ENCODE peak calls at places on chromosomes 11 and 22, in four cellular contexts. S is stomach, G is testis, L is GM12891. N is an unnamed sample.

GRCh38 chr22:24801906-24802504 is 4.0 kb upstream of the SGSM1 start:
- DNase-seq in S (no peak), G (no peak), L (no peak), N (no peak)

GRCh38 chr11:83403990-83404389 is 117.8 kb upstream of the CCDC90B start:
- DNase-seq in S (no peak), G (no peak), L (no peak), N (no peak)

GRCh38 chr11:73406131-73406530 is 29.9 kb downstream of the RELT start:
- DNase-seq in S (no peak), G (no peak), L (no peak), N (no peak)

GRCh38 chr22:49270595-49271368 is 556.9 kb downstream of the BRD1 start:
- DNase-seq in S (peak), G (peak), L (no peak), N (no peak)

GRCh38 chr11:8566613-8567210 is 27.3 kb downstream of the STK33 start:
- DNase-seq in S (no peak), G (no peak), L (no peak), N (peak)

GRCh38 chr11:12914401-12914912 is 94.7 kb upstream of the RASSF10 start:
- DNase-seq in S (no peak), G (peak), L (peak), N (peak)

GRCh38 chr11:126695293-126695692 is 305.3 kb downstream of the KIRREL3 start:
- DNase-seq in S (no peak), G (no peak), L (no peak), N (no peak)

GRCh38 chr11:76793834-76794291 is 10.7 kb downstream of the TSKU start:
- DNase-seq in S (peak), G (no peak), L (no peak), N (no peak)

GRCh38 chr11:114416441-114416928 is 16.0 kb downstream of the RBM7 start:
- DNase-seq in S (no peak), G (no peak), L (no peak), N (no peak)

GRCh38 chr22:46079861-46080821 is 70.2 kb upstream of the PPARA start:
- DNase-seq in S (peak), G (peak), L (no peak), N (no peak)

GRCh38 chr11:118398797-118399564 is 2.4 kb upstream of the ATP5MG start:
- DNase-seq in S (no peak), G (no peak), L (no peak), N (peak)

GRCh38 chr11:75474878-75475766 is 42.1 kb upstream of the KLHL35 start:
- DNase-seq in S (peak), G (peak), L (peak), N (peak)

GRCh38 chr11:17273668-17274321 is 2.7 kb upstream of the NUCB2 start:
- DNase-seq in S (no peak), G (peak), L (no peak), N (peak)

GRCh38 chr11:17276236-17277023 is at the start of gene NUCB2:
- DNase-seq in S (peak), G (peak), L (peak), N (peak)

GRCh38 chr11:17275376-17276235 is 933 bp upstream of the NUCB2 start:
- DNase-seq in S (no peak), G (no peak), L (no peak), N (peak)

GRCh38 chr11:17280494-17281127 is 4.1 kb downstream of the NUCB2 start:
- DNase-seq in S (no peak), G (no peak), L (no peak), N (peak)

DNA sequence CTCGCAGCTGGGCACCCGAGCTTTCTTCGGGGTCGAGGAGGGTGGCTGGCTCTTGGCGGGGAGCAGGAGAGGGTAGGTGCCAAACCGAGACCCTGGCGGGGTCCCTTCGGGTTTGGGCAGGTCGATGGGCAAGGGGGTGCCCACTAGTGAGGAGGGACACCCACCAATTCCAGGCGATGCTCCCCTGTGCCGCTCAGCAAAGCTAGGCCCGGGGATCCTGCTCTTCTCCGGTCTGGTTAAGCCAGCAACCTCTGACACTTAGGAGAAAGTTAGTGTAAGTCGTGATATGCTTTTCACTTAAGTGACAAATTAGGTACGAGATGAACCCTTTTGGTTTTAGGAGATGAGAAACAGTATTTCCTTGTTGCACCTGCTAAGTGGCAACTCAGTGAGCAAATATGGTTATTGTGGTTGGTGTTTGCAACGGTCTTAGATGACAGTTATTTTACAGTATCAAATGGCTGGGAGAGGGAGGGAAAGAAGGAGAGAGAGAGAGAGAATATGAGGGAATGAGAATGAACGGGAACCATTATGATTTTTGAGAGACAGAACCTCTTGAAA is 565 bp downstream of the NUCB2 start:
- DNase-seq in S (no peak), G (no peak), L (peak), N (peak)
- TF ChIP-seq POLR2A in S (no peak), G (no peak), L (no peak), N (no peak)

DNA sequence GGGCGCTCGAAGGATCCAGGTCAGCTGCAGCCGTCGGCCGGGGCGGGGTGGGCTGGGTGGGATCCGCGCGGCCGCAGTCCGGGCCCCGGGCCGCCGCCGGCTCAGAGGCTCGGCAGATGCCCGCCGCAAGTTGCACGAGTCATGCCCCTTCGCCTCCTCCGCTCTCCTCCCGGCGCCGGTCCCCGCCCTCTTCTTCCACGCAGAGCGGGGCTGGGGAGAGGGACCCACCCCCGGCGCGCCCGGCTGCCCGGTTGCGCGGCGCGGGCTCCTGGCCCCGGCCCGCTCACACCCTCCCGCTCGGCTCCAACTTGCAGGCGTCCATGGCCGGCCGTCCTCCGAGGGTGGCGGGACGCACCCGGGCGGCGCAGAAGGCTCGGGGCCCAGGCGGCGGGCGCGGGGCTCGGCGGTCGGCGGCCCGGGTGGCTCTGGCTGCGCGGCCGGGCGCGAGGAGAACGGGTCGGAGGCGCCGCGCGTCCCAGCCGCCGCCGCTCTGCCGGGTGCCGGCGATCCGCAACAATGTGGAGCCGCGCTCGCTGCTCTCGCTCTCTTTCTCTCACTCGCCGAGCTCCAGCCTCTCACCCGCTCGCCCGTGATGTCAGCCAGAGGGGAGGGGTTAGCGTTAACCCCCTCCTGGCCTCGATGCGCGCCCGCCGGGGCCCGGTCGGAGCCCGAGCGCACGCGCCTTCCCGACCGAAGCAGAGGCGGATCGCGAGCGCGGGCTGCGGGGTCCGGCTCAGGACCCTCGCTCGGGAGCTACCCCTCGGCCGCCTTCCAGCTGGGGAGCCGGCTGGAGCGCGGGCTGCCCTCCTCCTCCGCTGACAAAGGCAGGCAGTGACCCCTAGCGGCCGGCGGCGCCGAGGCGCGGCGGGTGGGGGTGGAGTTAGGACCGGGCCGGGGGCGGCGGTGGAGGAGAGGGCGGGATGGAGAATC is at the start of gene NECTIN1:
- DNase-seq in S (peak), G (peak), L (peak), N (peak)
- TF ChIP-seq POLR2A in S (no peak), G (no peak), L (no peak), N (peak)

GRCh38 chr11:65355776-65356393 is 1.3 kb downstream of the TIGD3 start:
- DNase-seq in S (no peak), G (peak), L (no peak), N (no peak)

GRCh38 chr11:65355013-65355775 is 643 bp downstream of the TIGD3 start:
- DNase-seq in S (no peak), G (no peak), L (peak), N (peak)

GRCh38 chr11:65356394-65356972 is 1.9 kb downstream of the TIGD3 start:
- DNase-seq in S (no peak), G (no peak), L (no peak), N (no peak)

GRCh38 chr11:65354265-65355012 is at the start of gene TIGD3:
- DNase-seq in S (peak), G (peak), L (peak), N (peak)

DNA sequence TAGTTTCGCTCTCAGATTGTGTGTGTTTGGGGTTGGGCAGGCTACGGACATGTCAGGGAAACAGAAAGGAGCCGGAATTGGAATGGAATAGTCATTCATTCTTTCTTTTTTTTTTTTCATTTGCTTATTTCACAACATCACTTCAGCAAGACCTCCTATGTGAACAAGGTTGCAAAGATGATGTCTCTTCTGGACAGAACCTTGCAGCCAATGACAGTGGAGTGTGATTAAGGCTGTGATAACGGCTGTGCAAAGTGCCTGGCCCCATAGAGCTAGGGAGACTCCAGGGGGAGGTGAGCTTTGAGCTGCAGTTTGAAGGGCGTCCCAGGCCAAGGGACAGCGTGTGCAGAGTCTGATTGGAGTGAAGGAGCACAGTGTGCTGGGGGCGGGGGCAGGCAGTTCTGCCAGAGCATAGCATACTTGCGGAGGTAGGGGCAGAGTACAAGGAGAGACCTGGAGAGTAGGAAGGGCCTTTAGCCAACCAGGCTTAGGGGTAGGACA is 3.4 kb downstream of the TIGD3 start:
- DNase-seq in S (no peak), G (peak), L (no peak), N (peak)
- TF ChIP-seq POLR2A in S (no peak), G (no peak), L (no peak), N (no peak)

GRCh38 chr22:39956932-39957664 is 3.1 kb upstream of the TMA7B start:
- DNase-seq in S (no peak), G (no peak), L (peak), N (peak)

GRCh38 chr22:39958916-39959639 is 1.1 kb upstream of the TMA7B start:
- DNase-seq in S (no peak), G (no peak), L (no peak), N (no peak)

GRCh38 chr22:39959640-39960447 is at the start of gene TMA7B:
- DNase-seq in S (peak), G (peak), L (no peak), N (no peak)

GRCh38 chr22:39955675-39956074 is 4.5 kb upstream of the TMA7B start:
- DNase-seq in S (no peak), G (no peak), L (no peak), N (no peak)

DNA sequence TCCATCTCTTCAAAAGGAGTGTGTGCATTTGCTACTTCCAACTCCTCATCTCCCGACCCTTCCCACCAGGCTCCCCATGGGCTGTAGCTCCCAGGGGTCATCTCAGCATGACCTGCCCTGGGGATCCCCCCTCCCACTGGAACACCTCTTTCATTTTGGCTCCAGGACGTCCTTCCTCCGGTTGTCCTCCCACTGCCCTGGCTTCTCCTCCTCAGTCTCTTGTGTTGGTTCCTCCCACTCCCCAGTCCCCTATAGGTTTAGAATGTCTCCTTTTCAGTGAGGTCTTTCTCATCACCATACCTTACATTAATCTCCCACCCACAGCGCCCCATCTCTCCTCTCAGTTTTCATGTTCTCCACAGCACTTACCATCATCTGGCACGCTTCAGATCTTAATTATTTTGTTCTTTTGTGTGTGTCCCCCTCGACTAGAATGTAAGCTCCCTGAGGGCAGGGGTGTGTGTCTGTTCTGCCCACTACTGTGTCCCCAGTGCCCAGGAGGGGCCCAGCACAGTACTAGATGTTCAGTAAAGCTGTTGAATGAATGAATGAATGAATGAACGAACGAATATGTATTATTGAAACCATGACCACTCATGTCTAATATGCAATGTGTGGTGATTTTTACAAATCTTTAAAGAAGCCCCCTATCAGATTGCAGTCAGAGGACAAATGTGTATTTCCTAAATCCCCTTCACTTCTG is 2.0 kb upstream of the TMA7B start:
- DNase-seq in S (no peak), G (no peak), L (no peak), N (no peak)
- TF ChIP-seq POLR2A in S (no peak), G (no peak), L (no peak), N (no peak)